ENCODE peak calls at places on chromosome 14, in eight cellular contexts. N, Q, K, Z, O, X, U and A are unnamed samples.

GRCh38 chr14:55274760-55275159 is 3.5 kb downstream of the FBXO34 start:
- DNase-seq in N (peak; percentile 42), Q (peak; percentile 29), K (no peak), Z (no peak), O (no peak), X (no peak), U (peak; percentile 53), A (no peak)

GRCh38 chr14:95515080-95515489 is 1.4 kb downstream of the SYNE3 start:
- DNase-seq in N (no peak), Q (peak; percentile 70), K (no peak), Z (no peak), O (peak; percentile 29), X (peak; percentile 75), U (no peak), A (peak; percentile 82)

GRCh38 chr14:31880935-31881334 is 196.2 kb upstream of the ARHGAP5 start:
- DNase-seq in N (peak; percentile 72), Q (no peak), K (no peak), Z (no peak), O (no peak), X (no peak), U (peak; percentile 93), A (peak; percentile 34)

GRCh38 chr14:100144996-100145646 is 14.3 kb downstream of the DEGS2 start:
- DNase-seq in N (no peak), Q (no peak), K (no peak), Z (no peak), O (no peak), X (no peak), U (no peak), A (no peak)

GRCh38 chr14:54221432-54221803 is 175.4 kb upstream of the CDKN3 start:
- DNase-seq in N (no peak), Q (no peak), K (no peak), Z (no peak), O (no peak), X (no peak), U (no peak), A (no peak)

GRCh38 chr14:23186913-23187654 is 3.6 kb upstream of the SLC7A8 start:
- DNase-seq in N (peak; percentile 84), Q (peak; percentile 63), K (no peak), Z (no peak), O (peak; percentile 65), X (no peak), U (peak; percentile 65), A (no peak)

GRCh38 chr14:69711471-69712216 is 55.3 kb upstream of the SRSF5 start:
- DNase-seq in N (no peak), Q (no peak), K (no peak), Z (no peak), O (peak; percentile 27), X (peak; percentile 71), U (no peak), A (peak; percentile 74)

GRCh38 chr14:75981426-75981825 is 369 bp downstream of the TGFB3 start:
- DNase-seq in N (no peak), Q (no peak), K (no peak), Z (no peak), O (peak; percentile 43), X (no peak), U (no peak), A (no peak)

GRCh38 chr14:26917086-26917485 is 319.3 kb upstream of the NOVA1 start:
- DNase-seq in N (peak; percentile 78), Q (peak; percentile 1), K (no peak), Z (no peak), O (peak; percentile 17), X (no peak), U (no peak), A (no peak)

GRCh38 chr14:69739486-69739885 is 27.5 kb upstream of the SRSF5 start:
- DNase-seq in N (no peak), Q (no peak), K (no peak), Z (no peak), O (no peak), X (no peak), U (no peak), A (no peak)

GRCh38 chr14:54593860-54594259 is 26.9 kb downstream of the SAMD4A start:
- DNase-seq in N (no peak), Q (no peak), K (no peak), Z (no peak), O (no peak), X (no peak), U (no peak), A (no peak)

GRCh38 chr14:72613196-72613974 is 280.5 kb downstream of the DPF3 start:
- DNase-seq in N (peak; percentile 47), Q (peak; percentile 63), K (no peak), Z (no peak), O (peak; percentile 77), X (peak; percentile 87), U (no peak), A (no peak)

GRCh38 chr14:100384819-100385813 is 62.0 kb downstream of the SLC25A47 start:
- DNase-seq in N (peak; percentile 84), Q (peak; percentile 67), K (no peak), Z (no peak), O (no peak), X (no peak), U (peak; percentile 60), A (no peak)

GRCh38 chr14:36268957-36269734 is 51.3 kb downstream of the MBIP start:
- DNase-seq in N (no peak), Q (no peak), K (no peak), Z (no peak), O (no peak), X (no peak), U (no peak), A (no peak)

GRCh38 chr14:100019156-100019882 is 45.9 kb upstream of the EVL start:
- DNase-seq in N (peak; percentile 68), Q (peak; percentile 62), K (no peak), Z (no peak), O (no peak), X (no peak), U (peak; percentile 51), A (no peak)

GRCh38 chr14:98189521-98189920 is 1082.5 kb downstream of the BCL11B start:
- DNase-seq in N (no peak), Q (no peak), K (no peak), Z (no peak), O (no peak), X (no peak), U (no peak), A (no peak)

GRCh38 chr14:42095155-42095554 is 488.5 kb downstream of the LRFN5 start:
- DNase-seq in N (no peak), Q (no peak), K (no peak), Z (no peak), O (no peak), X (no peak), U (no peak), A (no peak)

GRCh38 chr14:50008562-50009355 is 107.6 kb downstream of the VCPKMT start:
- DNase-seq in N (peak; percentile 59), Q (no peak), K (no peak), Z (no peak), O (no peak), X (no peak), U (no peak), A (no peak)

GRCh38 chr14:95935228-95935822 is 58.7 kb downstream of the TUNAR start:
- DNase-seq in N (peak; percentile 33), Q (no peak), K (no peak), Z (no peak), O (no peak), X (no peak), U (peak; percentile 9), A (no peak)

GRCh38 chr14:24207625-24208024 is 2.1 kb downstream of the TSSK4 start:
- DNase-seq in N (no peak), Q (no peak), K (no peak), Z (no peak), O (no peak), X (no peak), U (no peak), A (no peak)

GRCh38 chr14:24211311-24211710 is 2.0 kb downstream of the CHMP4A start:
- DNase-seq in N (no peak), Q (no peak), K (no peak), Z (no peak), O (no peak), X (no peak), U (no peak), A (no peak)

GRCh38 chr14:24207104-24207543 is 1.6 kb downstream of the TSSK4 start:
- DNase-seq in N (no peak), Q (no peak), K (no peak), Z (no peak), O (no peak), X (no peak), U (no peak), A (no peak)

GRCh38 chr14:24204163-24205146 is 1.0 kb upstream of the TSSK4 start:
- DNase-seq in N (no peak), Q (no peak), K (no peak), Z (no peak), O (no peak), X (no peak), U (no peak), A (no peak)

GRCh38 chr14:24206260-24207103 is 986 bp downstream of the TSSK4 start:
- DNase-seq in N (no peak), Q (no peak), K (no peak), Z (no peak), O (no peak), X (no peak), U (no peak), A (no peak)
- H3K36me3 ChIP-seq in N (peaks cover 22% of the 10 kb centered on the region), Q (peaks cover 53% of the 10 kb centered on the region), K (peaks cover 96% of the 10 kb centered on the region), Z (no peaks in the 10 kb centered on the region), O (peaks cover 22% of the 10 kb centered on the region), X (peaks cover 67% of the 10 kb centered on the region), U (peaks cover 30% of the 10 kb centered on the region), A (peaks cover 95% of the 10 kb centered on the region)

GRCh38 chr14:88189040-88189839 is 133.8 kb downstream of the KCNK10 start:
- DNase-seq in N (peak; percentile 87), Q (peak; percentile 72), K (no peak), Z (no peak), O (peak; percentile 93), X (no peak), U (peak; percentile 83), A (peak; percentile 60)
- TF ChIP-seq CTCF in N (peak; percentile 80), Q (peak; percentile 70), K (peak; percentile 66), Z (peak; percentile 24), O (peak; percentile 39), X (peak; percentile 52), U (peak; percentile 72), A (peak; percentile 36)

DNA sequence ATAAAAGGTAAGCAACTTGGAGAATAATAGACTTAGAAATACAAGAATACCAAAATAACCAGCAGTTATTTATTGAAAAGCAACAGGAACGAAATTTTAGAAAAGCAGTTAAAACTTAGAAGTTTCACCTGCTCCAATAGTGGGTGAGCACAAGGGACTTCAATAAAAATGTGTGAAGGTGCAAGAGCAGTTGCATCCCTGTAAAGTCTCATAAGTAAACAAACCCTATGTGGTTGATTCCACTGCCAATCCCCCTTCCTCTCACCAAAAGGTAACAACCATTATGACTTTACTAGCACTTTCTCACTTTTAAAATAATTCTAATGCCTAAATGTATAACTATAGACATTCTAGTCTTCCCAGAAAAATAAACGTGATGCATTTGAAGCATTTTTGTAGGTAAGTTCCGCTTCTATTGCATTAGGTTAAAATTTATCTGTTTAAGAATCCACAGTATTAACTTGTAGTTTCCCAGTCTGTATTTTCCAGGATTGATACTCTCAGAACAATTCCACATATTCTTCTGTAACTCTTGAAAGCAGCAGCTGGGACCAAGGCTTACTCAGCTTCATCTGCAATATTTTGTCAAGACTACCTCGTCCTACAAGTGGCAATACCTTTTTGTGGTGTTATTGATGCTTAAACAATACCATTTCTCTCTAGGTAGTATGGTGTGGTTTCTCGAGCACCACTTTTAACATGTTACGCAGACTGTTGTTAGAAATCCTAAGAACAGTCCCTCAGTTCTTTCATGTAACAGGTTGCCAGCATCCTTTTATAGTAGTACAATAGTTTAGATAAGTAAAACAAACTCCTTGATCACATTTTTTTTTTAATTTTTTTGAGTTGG is 32.1 kb downstream of the HNRNPC start:
- DNase-seq in N (no peak), Q (no peak), K (no peak), Z (no peak), O (no peak), X (no peak), U (no peak), A (no peak)
- H3K36me3 ChIP-seq in N (peaks cover 7% of the 10 kb centered on the region), Q (peaks cover 53% of the 10 kb centered on the region), K (peaks cover 81% of the 10 kb centered on the region), Z (no peaks in the 10 kb centered on the region), O (peaks cover 9% of the 10 kb centered on the region), X (peaks cover 59% of the 10 kb centered on the region), U (peaks cover 42% of the 10 kb centered on the region), A (peaks cover 61% of the 10 kb centered on the region)

GRCh38 chr14:45610303-45610702 is 357.3 kb upstream of the MIS18BP1 start:
- DNase-seq in N (peak; percentile 1), Q (no peak), K (no peak), Z (no peak), O (no peak), X (no peak), U (peak; percentile 10), A (no peak)
- TF ChIP-seq CTCF in N (peak; percentile 21), Q (peak; percentile 46), K (no peak), Z (no peak), O (no peak), X (no peak), U (peak; percentile 48), A (peak; percentile 26)